ENCODE peak calls at places on chromosomes 4 and X, in seven cellular contexts. O, R, G, L, C, P and Z are unnamed samples.

GRCh38 chrX:15441464-15441863 is 51.7 kb downstream of the PIR start:
- DNase-seq in O (no peak), R (no peak), G (no peak), L (no peak), C (no peak), P (no peak), Z (no peak)

GRCh38 chrX:11531226-11531625 is 134.5 kb downstream of the ARHGAP6 start:
- DNase-seq in O (no peak), R (no peak), G (no peak), L (no peak), C (no peak), P (no peak), Z (no peak)

GRCh38 chr4:153782567-153782966 is 6.3 kb downstream of the SFRP2 start:
- DNase-seq in O (no peak), R (no peak), G (no peak), L (no peak), C (no peak), P (no peak), Z (no peak)

GRCh38 chrX:97234471-97235097 is 350.9 kb downstream of the RPA4 start:
- DNase-seq in O (no peak), R (no peak), G (no peak), L (no peak), C (no peak), P (no peak), Z (no peak)

GRCh38 chr4:80731436-80731835 is 299.1 kb upstream of the BMP3 start:
- DNase-seq in O (no peak), R (no peak), G (no peak), L (no peak), C (no peak), P (no peak), Z (no peak)

GRCh38 chrX:70969635-70970481 is 39.0 kb upstream of the SLC7A3 start:
- DNase-seq in O (no peak), R (no peak), G (no peak), L (peak; percentile 57), C (no peak), P (no peak), Z (no peak)

GRCh38 chr4:1408418-1408817 is 2.2 kb upstream of the NKX1-1 start:
- DNase-seq in O (peak; percentile 14), R (no peak), G (no peak), L (peak; percentile 52), C (no peak), P (no peak), Z (no peak)

GRCh38 chr4:98262431-98262830 is 1.2 kb downstream of the RAP1GDS1 start:
- DNase-seq in O (no peak), R (no peak), G (no peak), L (no peak), C (no peak), P (no peak), Z (no peak)

GRCh38 chr4:138113819-138114415 is 128.2 kb downstream of the SLC7A11 start:
- DNase-seq in O (no peak), R (no peak), G (no peak), L (no peak), C (no peak), P (no peak), Z (no peak)

GRCh38 chrX:72297953-72298730 is 7.6 kb downstream of the CITED1 start:
- DNase-seq in O (no peak), R (no peak), G (no peak), L (peak; percentile 53), C (no peak), P (no peak), Z (no peak)

GRCh38 chrX:139560221-139560620 is 29.7 kb downstream of the F9 start:
- DNase-seq in O (no peak), R (no peak), G (no peak), L (no peak), C (no peak), P (no peak), Z (no peak)

GRCh38 chrX:115177941-115178340 is 11.3 kb upstream of the RBMXL3 start:
- DNase-seq in O (no peak), R (no peak), G (no peak), L (no peak), C (no peak), P (no peak), Z (no peak)

GRCh38 chr4:31343058-31343457 is 622.9 kb downstream of the PCDH7 start:
- DNase-seq in O (no peak), R (no peak), G (no peak), L (no peak), C (no peak), P (no peak), Z (no peak)

GRCh38 chrX:153474718-153475117 is 4.3 kb upstream of the HAUS7 start:
- DNase-seq in O (peak; percentile 82), R (peak; percentile 35), G (peak; percentile 63), L (no peak), C (peak; percentile 69), P (no peak), Z (peak; percentile 35)

GRCh38 chr4:34939073-34939472 is 1305.2 kb downstream of the ARAP2 start:
- DNase-seq in O (no peak), R (no peak), G (no peak), L (peak; percentile 31), C (no peak), P (no peak), Z (no peak)

GRCh38 chrX:132022115-132022862 is 813 bp upstream of the STK26 start:
- DNase-seq in O (no peak), R (no peak), G (peak; percentile 1), L (no peak), C (no peak), P (no peak), Z (peak; percentile 20)

GRCh38 chr4:83552924-83553323 is 17.0 kb downstream of the GPAT3 start:
- DNase-seq in O (no peak), R (no peak), G (no peak), L (no peak), C (no peak), P (no peak), Z (no peak)

GRCh38 chr4:61193863-61194262 is 6.3 kb upstream of the ADGRL3 start:
- DNase-seq in O (no peak), R (no peak), G (no peak), L (no peak), C (no peak), P (no peak), Z (no peak)